ENCODE peak calls at places on chromosomes 2 and 18, in four cellular contexts. W, L, K and A are unnamed samples.

GRCh38 chr18:23650963-23651927 is 11.5 kb downstream of the ANKRD29 start:
- DNase-seq in W (no peak), L (peak), K (no peak), A (no peak)

GRCh38 chr2:68925298-68925885 is 27.3 kb downstream of the GKN2 start:
- DNase-seq in W (peak), L (peak), K (no peak), A (no peak)

GRCh38 chr18:48326901-48327675 is 82.1 kb downstream of the ZBTB7C start:
- DNase-seq in W (no peak), L (peak), K (no peak), A (peak)

GRCh38 chr2:44774826-44775492 is 166.5 kb upstream of the SIX3 start:
- DNase-seq in W (no peak), L (no peak), K (no peak), A (no peak)

GRCh38 chr2:14492920-14493503 is 139.5 kb upstream of the LRATD1 start:
- DNase-seq in W (no peak), L (peak), K (no peak), A (no peak)

GRCh38 chr18:9095297-9096012 is 7.0 kb upstream of the NDUFV2 start:
- DNase-seq in W (peak), L (no peak), K (no peak), A (no peak)

GRCh38 chr2:227472265-227473018 is 486 bp downstream of the AGFG1 start:
- DNase-seq in W (peak), L (no peak), K (no peak), A (peak)

GRCh38 chr2:121187922-121188411 is 97.0 kb downstream of the TFCP2L1 start:
- DNase-seq in W (no peak), L (no peak), K (no peak), A (no peak)

GRCh38 chr2:44005831-44006230 is 10.0 kb upstream of the LRPPRC start:
- DNase-seq in W (no peak), L (no peak), K (no peak), A (no peak)

GRCh38 chr18:46672062-46672970 is 15.3 kb upstream of the LOXHD1 start:
- DNase-seq in W (no peak), L (no peak), K (no peak), A (no peak)

GRCh38 chr2:119324748-119325270 is 41.8 kb downstream of the C2orf76 start:
- DNase-seq in W (no peak), L (no peak), K (no peak), A (no peak)

GRCh38 chr2:235676536-235676799 is 182.6 kb downstream of the AGAP1 start:
- DNase-seq in W (no peak), L (no peak), K (no peak), A (no peak)

GRCh38 chr18:70322928-70323327 is 34.1 kb downstream of the SOCS6 start:
- DNase-seq in W (no peak), L (peak), K (no peak), A (no peak)

GRCh38 chr18:70149616-70150301 is 55.7 kb downstream of the RTTN start:
- DNase-seq in W (no peak), L (no peak), K (no peak), A (no peak)

GRCh38 chr2:230537531-230537976 is 121.6 kb downstream of the SP100 start:
- DNase-seq in W (peak), L (no peak), K (no peak), A (no peak)

GRCh38 chr2:95231723-95232122 is 24.4 kb downstream of the ZNF892 start:
- DNase-seq in W (peak), L (peak), K (no peak), A (no peak)
- TF ChIP-seq CTCF in W (peak), L (peak), K (no peak), A (no peak)

DNA sequence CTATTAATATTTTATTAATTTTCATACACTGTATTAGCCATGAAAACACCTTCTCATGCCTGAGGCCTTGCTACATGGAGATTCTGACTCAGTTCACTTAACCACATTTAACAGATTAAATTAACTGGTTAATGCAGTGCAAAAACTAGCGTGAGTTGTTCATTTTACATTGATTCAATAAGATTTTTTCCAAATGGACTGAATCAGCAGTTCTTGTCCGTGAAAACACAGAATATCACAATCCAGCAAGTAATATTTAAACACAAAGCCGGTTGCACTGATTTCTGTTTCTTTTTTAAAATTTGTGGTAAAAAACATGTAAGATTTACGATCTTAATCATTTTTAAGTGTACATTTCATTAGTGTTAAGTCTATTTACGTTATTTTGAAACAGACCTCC is 118.2 kb upstream of the THUMPD2 start:
- DNase-seq in W (no peak), L (no peak), K (no peak), A (no peak)
- TF ChIP-seq CTCF in W (no peak), L (no peak), K (no peak), A (no peak)

GRCh38 chr18:33757037-33757436 is 179.0 kb downstream of the ASXL3 start:
- DNase-seq in W (no peak), L (no peak), K (no peak), A (no peak)

GRCh38 chr18:33755918-33756590 is 178.0 kb downstream of the ASXL3 start:
- DNase-seq in W (no peak), L (peak), K (no peak), A (no peak)

GRCh38 chr18:33761363-33761762 is 183.3 kb downstream of the ASXL3 start:
- DNase-seq in W (no peak), L (peak), K (no peak), A (peak)
- TF ChIP-seq CTCF in W (peak), L (peak), K (peak), A (peak)

GRCh38 chr2:105118960-105119359 is 81.1 kb downstream of the MRPS9 start:
- DNase-seq in W (no peak), L (no peak), K (no peak), A (no peak)
- TF ChIP-seq CTCF in W (no peak), L (no peak), K (no peak), A (no peak)